ENCODE peak calls at places on chromosomes 11 and 22, in nine cellular contexts. Y is aorta; P is NT2/D1; H is lung; I is CD8-positive, alpha-beta memory T cell; B is epithelial cell of esophagus; A is Panc1; Q is GM12865; L is pancreas. E is an unnamed sample.
A peak's percentile ranks its signal among the peaks of the same experiment; 100 is the strongest.

GRCh38 chr11:103109818-103110388 is 677 bp downstream of the DYNC2H1 start:
- DNase-seq in H (no peak), A (peak; percentile 24), Q (no peak), L (no peak), P (no peak), B (no peak), I (no peak), Y (peak; percentile 42), E (no peak)

GRCh38 chr11:73326929-73327811 is 19.1 kb downstream of the ARHGEF17 start:
- DNase-seq in Y (no peak), L (no peak), Q (peak; percentile 83), P (no peak), I (no peak), H (no peak), A (no peak), B (peak; percentile 22), E (no peak)

GRCh38 chr11:69355346-69355940 is 61.5 kb downstream of the MYEOV start:
- DNase-seq in Q (no peak), L (peak; percentile 5), H (no peak), P (no peak), I (no peak), Y (no peak), A (no peak), B (no peak), E (no peak)

GRCh38 chr11:112321521-112322172 is 61.0 kb upstream of the PLET1 start:
- DNase-seq in A (no peak), H (peak; percentile 89), I (no peak), Q (peak; percentile 15), P (no peak), L (peak; percentile 70), B (peak; percentile 99), Y (no peak), E (no peak)

GRCh38 chr11:115521874-115522273 is 17.7 kb upstream of the CADM1 start:
- DNase-seq in H (no peak), Y (no peak), A (no peak), I (no peak), L (no peak), P (no peak), Q (no peak), B (no peak), E (no peak)

GRCh38 chr11:73121692-73122091 is 20.4 kb downstream of the FCHSD2 start:
- DNase-seq in Q (no peak), A (no peak), B (no peak), Y (no peak), L (no peak), I (no peak), P (no peak), H (no peak), E (no peak)

GRCh38 chr11:121104223-121104831 is 3.3 kb downstream of the TECTA start:
- DNase-seq in Y (no peak), I (no peak), A (no peak), P (no peak), L (no peak), H (no peak), Q (peak; percentile 17), B (no peak), E (no peak)

GRCh38 chr11:102007567-102008437 is 39.4 kb upstream of the CFAP300 start:
- DNase-seq in I (no peak), A (peak; percentile 88), Y (no peak), H (peak; percentile 65), L (no peak), B (peak; percentile 90), Q (peak; percentile 23), P (no peak), E (no peak)

GRCh38 chr22:35311551-35311999 is 11.9 kb downstream of the TOM1 start:
- DNase-seq in H (no peak), L (no peak), Q (no peak), B (no peak), A (no peak), P (no peak), Y (no peak), I (no peak), E (no peak)

GRCh38 chr22:28426346-28427132 is 253.1 kb downstream of the TTC28 start:
- DNase-seq in Q (no peak), B (no peak), A (no peak), I (no peak), L (no peak), Y (no peak), P (no peak), H (no peak), E (no peak)

GRCh38 chr22:41560095-41560487 is 719 bp upstream of the CSDC2 start:
- DNase-seq in Y (no peak), A (no peak), P (no peak), H (no peak), Q (no peak), L (no peak), I (no peak), B (no peak), E (no peak)

GRCh38 chr11:128409476-128409875 is 177.9 kb downstream of the ETS1 start:
- DNase-seq in H (no peak), Q (no peak), L (no peak), I (no peak), P (no peak), B (peak; percentile 97), Y (no peak), A (no peak), E (no peak)

GRCh38 chr11:86193297-86194095 is 51.1 kb upstream of the EED start:
- DNase-seq in I (peak; percentile 74), Q (peak; percentile 85), A (peak; percentile 67), H (peak; percentile 78), Y (peak; percentile 80), L (peak; percentile 70), B (peak; percentile 78), P (peak; percentile 35), E (peak; percentile 26)
- H3K4me3 ChIP-seq in I (peak overlapping the region; percentile 33), Q (peak overlapping the region; percentile 59), A (peak overlapping the region; percentile 12), H (no peak overlapping the region), Y (no peak overlapping the region), L (peak overlapping the region; percentile 10), B (no peak overlapping the region), P (no peak overlapping the region), E (peak overlapping the region; percentile 11)

GRCh38 chr11:31805037-31805628 is 6.0 kb downstream of the PAX6 start:
- DNase-seq in P (no peak), B (no peak), I (no peak), H (no peak), Q (no peak), L (no peak), A (no peak), Y (no peak), E (no peak)

GRCh38 chr11:31803813-31804438 is 7.2 kb downstream of the PAX6 start:
- DNase-seq in I (no peak), P (no peak), B (no peak), Q (no peak), A (no peak), Y (no peak), H (no peak), L (no peak), E (no peak)

GRCh38 chr11:31802990-31803812 is 7.9 kb downstream of the PAX6 start:
- DNase-seq in P (no peak), I (no peak), H (no peak), Y (no peak), Q (peak; percentile 32), A (no peak), L (no peak), B (no peak), E (no peak)

GRCh38 chr11:31805629-31806185 is 5.4 kb downstream of the PAX6 start:
- DNase-seq in H (no peak), L (no peak), A (no peak), Y (no peak), I (no peak), P (no peak), B (no peak), Q (no peak), E (no peak)

DNA sequence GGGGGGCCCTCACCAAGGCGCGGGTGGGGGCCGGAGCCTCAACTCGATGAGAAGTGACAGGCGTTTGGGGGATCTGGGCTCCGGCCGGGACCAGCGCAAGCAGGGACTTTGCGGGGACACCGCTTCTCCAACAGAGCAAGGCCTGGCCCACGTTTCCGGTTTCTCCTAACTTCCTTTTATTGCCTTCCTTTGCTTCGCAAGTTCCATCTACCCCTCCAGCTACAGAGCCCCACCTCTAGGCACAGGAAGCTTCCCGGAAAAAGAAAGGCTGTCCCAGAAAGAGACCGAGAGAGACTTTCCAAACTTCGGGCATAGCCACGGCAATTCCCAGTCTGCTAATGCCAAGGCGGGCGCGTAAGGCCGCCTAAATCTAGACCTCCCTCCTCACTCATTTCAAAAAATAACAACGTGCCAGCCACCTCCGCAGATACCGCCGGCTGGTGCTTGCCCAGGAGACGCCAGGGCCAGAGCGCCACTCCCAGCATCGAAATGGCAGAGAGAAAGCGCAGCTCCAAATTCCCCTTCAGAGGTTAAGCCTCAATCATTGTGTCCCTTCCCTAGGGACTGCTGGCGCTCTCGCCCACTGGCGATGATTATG is 6.6 kb downstream of the PAX6 start:
- DNase-seq in P (no peak), H (no peak), B (no peak), A (no peak), L (no peak), I (no peak), Q (no peak), Y (no peak), E (no peak)
- H3K4me3 ChIP-seq in P (no peak overlapping the region), H (no peak overlapping the region), B (no peak overlapping the region), A (no peak overlapping the region), L (no peak overlapping the region), I (peak overlapping the region; percentile 0), Q (peak overlapping the region; percentile 16), Y (no peak overlapping the region), E (peak overlapping the region; percentile 44)

GRCh38 chr11:109937968-109938367 is 155.2 kb upstream of the ZC3H12C start:
- DNase-seq in A (no peak), I (no peak), L (no peak), H (no peak), Q (no peak), Y (no peak), P (no peak), B (no peak), E (no peak)
- H3K4me3 ChIP-seq in A (no peak overlapping the region), I (no peak overlapping the region), L (no peak overlapping the region), H (no peak overlapping the region), Q (no peak overlapping the region), Y (no peak overlapping the region), P (no peak overlapping the region), B (no peak overlapping the region), E (no peak overlapping the region)

GRCh38 chr22:43150731-43151206 is 590 bp upstream of the TSPO start:
- DNase-seq in H (no peak), P (no peak), Q (no peak), I (no peak), Y (no peak), L (no peak), B (no peak), A (no peak), E (no peak)

GRCh38 chr22:43152355-43153071 is 1.2 kb downstream of the TSPO start:
- DNase-seq in L (peak; percentile 73), Q (peak; percentile 51), H (peak; percentile 81), P (no peak), A (no peak), I (peak; percentile 78), B (peak; percentile 80), Y (peak; percentile 90), E (peak; percentile 56)

GRCh38 chr22:43151251-43152000 is at the start of gene TSPO:
- DNase-seq in A (no peak), Y (peak; percentile 91), P (no peak), H (peak; percentile 74), B (peak; percentile 49), L (peak; percentile 75), Q (peak; percentile 42), I (peak; percentile 73), E (peak; percentile 69)

GRCh38 chr22:43153916-43154315 is 2.6 kb downstream of the TSPO start:
- DNase-seq in I (no peak), P (no peak), B (no peak), Q (no peak), Y (no peak), H (no peak), A (no peak), L (no peak), E (no peak)

DNA sequence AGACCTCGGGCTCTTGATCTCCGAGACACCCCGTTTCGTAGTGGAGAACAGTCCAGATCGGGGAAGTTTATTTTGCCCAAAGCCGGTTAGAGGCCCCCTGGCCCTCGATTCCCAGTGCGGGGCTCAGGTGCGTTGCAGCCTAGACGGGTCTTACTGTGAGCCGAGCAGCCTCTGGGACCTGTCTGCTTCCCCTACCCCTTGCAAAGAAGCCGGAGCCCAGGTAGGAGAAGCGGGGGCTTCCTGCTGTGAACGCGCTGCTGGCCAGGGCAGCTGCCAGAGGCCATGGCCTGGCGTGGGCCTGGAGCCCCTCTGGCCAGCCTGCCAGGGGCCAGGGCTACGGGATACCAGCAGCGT is 619 bp downstream of the TSPO start:
- DNase-seq in L (no peak), H (no peak), Q (no peak), Y (no peak), B (no peak), I (no peak), P (no peak), A (no peak), E (no peak)
- H3K4me3 ChIP-seq in L (peak overlapping the region; percentile 68), H (peak overlapping the region; percentile 76), Q (peak overlapping the region; percentile 69), Y (peak overlapping the region; percentile 68), B (peak overlapping the region; percentile 82), I (peak overlapping the region; percentile 88), P (peak overlapping the region; percentile 54), A (peak overlapping the region; percentile 55), E (peak overlapping the region; percentile 55)

E was measured in dorsolateral prefrontal cortex.